ENCODE peak calls at places on chromosomes 1 and 21, in nine cellular contexts. S, H, I, P, O, Q, D, G and Z are unnamed samples.

GRCh38 chr1:31931241-31932225 is 6.6 kb downstream of the PTP4A2 start:
- DNase-seq in S (peak; percentile 63), H (no peak), I (no peak), P (no peak), O (no peak), Q (no peak), D (no peak), G (peak; percentile 55), Z (peak; percentile 52)

GRCh38 chr21:45269861-45270260 is 17.8 kb downstream of the POFUT2 start:
- DNase-seq in S (no peak), H (peak; percentile 18), I (no peak), P (no peak), O (no peak), Q (no peak), D (peak; percentile 61), G (no peak), Z (no peak)

GRCh38 chr1:165894591-165894990 is 67.2 kb downstream of the UCK2 start:
- DNase-seq in S (peak; percentile 49), H (no peak), I (no peak), P (no peak), O (no peak), Q (no peak), D (no peak), G (peak; percentile 61), Z (peak; percentile 41)

GRCh38 chr1:145425436-145426029 is at the start of gene NBPF20:
- DNase-seq in S (peak; percentile 43), H (peak; percentile 87), I (no peak), P (peak; percentile 91), O (peak; percentile 83), Q (peak; percentile 91), D (peak; percentile 77), G (peak; percentile 61), Z (peak; percentile 39)

GRCh38 chr1:201456499-201457309 is 12.3 kb downstream of the PHLDA3 start:
- DNase-seq in S (peak; percentile 98), H (no peak), I (peak; percentile 83), P (no peak), O (no peak), Q (no peak), D (peak; percentile 86), G (peak; percentile 92), Z (peak; percentile 97)

GRCh38 chr1:44294588-44295007 is 60.5 kb downstream of the ERI3 start:
- DNase-seq in S (peak; percentile 97), H (peak; percentile 54), I (peak; percentile 75), P (no peak), O (peak; percentile 27), Q (peak; percentile 73), D (no peak), G (peak; percentile 75), Z (peak; percentile 85)

GRCh38 chr1:54851928-54852524 is 35.0 kb downstream of the DHCR24 start:
- DNase-seq in S (no peak), H (no peak), I (no peak), P (no peak), O (no peak), Q (no peak), D (peak; percentile 44), G (no peak), Z (no peak)

GRCh38 chr1:38310079-38310478 is 263.5 kb upstream of the POU3F1 start:
- DNase-seq in S (no peak), H (no peak), I (no peak), P (peak; percentile 21), O (no peak), Q (no peak), D (no peak), G (no peak), Z (no peak)

GRCh38 chr1:216749219-216749618 is 26.0 kb upstream of the ESRRG start:
- DNase-seq in S (no peak), H (no peak), I (no peak), P (no peak), O (no peak), Q (no peak), D (no peak), G (no peak), Z (no peak)

GRCh38 chr1:94094466-94095111 is 26.4 kb downstream of the ABCA4 start:
- DNase-seq in S (peak; percentile 56), H (peak; percentile 79), I (peak; percentile 54), P (no peak), O (peak; percentile 43), Q (no peak), D (peak; percentile 90), G (peak; percentile 96), Z (no peak)

GRCh38 chr21:41069305-41069642 is 98.7 kb upstream of the BACE2 start:
- DNase-seq in S (no peak), H (no peak), I (no peak), P (no peak), O (no peak), Q (no peak), D (no peak), G (no peak), Z (no peak)
- TF ChIP-seq CTCF in S (no peak), H (no peak), I (no peak), P (no peak), O (no peak), Q (no peak), D (no peak), G (no peak), Z (peak; percentile 6)

GRCh38 chr1:155242805-155243358 is 12.4 kb downstream of the ENTREP3 start:
- DNase-seq in S (no peak), H (no peak), I (no peak), P (no peak), O (no peak), Q (no peak), D (no peak), G (no peak), Z (no peak)

GRCh38 chr1:155247667-155248563 is 7.4 kb downstream of the ENTREP3 start:
- DNase-seq in S (no peak), H (no peak), I (no peak), P (no peak), O (no peak), Q (no peak), D (no peak), G (no peak), Z (no peak)

GRCh38 chr1:155245163-155245524 is 10.1 kb downstream of the ENTREP3 start:
- DNase-seq in S (no peak), H (no peak), I (no peak), P (no peak), O (no peak), Q (no peak), D (no peak), G (no peak), Z (no peak)

GRCh38 chr1:155241851-155242264 is 13.4 kb downstream of the ENTREP3 start:
- DNase-seq in S (no peak), H (no peak), I (no peak), P (no peak), O (no peak), Q (no peak), D (no peak), G (no peak), Z (no peak)

GRCh38 chr1:155244368-155245162 is 10.7 kb downstream of the ENTREP3 start:
- DNase-seq in S (peak; percentile 100), H (peak; percentile 97), I (peak; percentile 99), P (peak; percentile 99), O (peak; percentile 97), Q (peak; percentile 96), D (peak; percentile 99), G (peak; percentile 100), Z (peak; percentile 100)
- TF ChIP-seq CTCF in S (peak; percentile 25), H (no peak), I (peak; percentile 11), P (peak; percentile 74), O (no peak), Q (no peak), D (peak; percentile 98), G (peak; percentile 38), Z (peak; percentile 36)

GRCh38 chr1:170714938-170715337 is 51.0 kb downstream of the PRRX1 start:
- DNase-seq in S (no peak), H (no peak), I (no peak), P (no peak), O (no peak), Q (no peak), D (no peak), G (no peak), Z (no peak)

GRCh38 chr1:170716835-170717429 is 53.0 kb downstream of the PRRX1 start:
- DNase-seq in S (no peak), H (no peak), I (no peak), P (no peak), O (no peak), Q (no peak), D (no peak), G (no peak), Z (no peak)

GRCh38 chr1:170711682-170712081 is 47.8 kb downstream of the PRRX1 start:
- DNase-seq in S (peak; percentile 97), H (no peak), I (peak; percentile 44), P (no peak), O (no peak), Q (no peak), D (no peak), G (peak; percentile 83), Z (peak; percentile 95)

DNA sequence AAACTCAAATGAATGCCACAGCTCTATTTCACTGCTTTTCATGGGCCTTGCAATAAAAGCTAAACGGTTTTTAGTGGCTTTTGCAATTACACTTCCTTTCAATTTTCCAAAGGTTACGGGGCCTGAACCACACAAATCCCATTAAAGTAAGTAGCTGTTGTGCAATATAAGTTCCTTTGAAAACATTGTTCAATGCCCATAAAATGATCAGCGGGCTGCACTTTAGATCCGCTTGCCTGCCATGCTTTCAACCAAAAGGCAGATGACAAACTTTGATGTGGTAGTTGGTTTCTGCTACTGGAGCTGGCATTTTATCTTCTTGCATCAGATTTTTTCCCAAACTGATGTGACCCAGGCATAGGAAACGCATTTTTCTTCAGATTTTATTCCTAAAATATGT is 50.2 kb downstream of the PRRX1 start:
- DNase-seq in S (peak; percentile 31), H (no peak), I (no peak), P (no peak), O (no peak), Q (no peak), D (no peak), G (no peak), Z (peak; percentile 32)
- TF ChIP-seq CTCF in S (no peak), H (no peak), I (no peak), P (no peak), O (no peak), Q (no peak), D (no peak), G (no peak), Z (no peak)

DNA sequence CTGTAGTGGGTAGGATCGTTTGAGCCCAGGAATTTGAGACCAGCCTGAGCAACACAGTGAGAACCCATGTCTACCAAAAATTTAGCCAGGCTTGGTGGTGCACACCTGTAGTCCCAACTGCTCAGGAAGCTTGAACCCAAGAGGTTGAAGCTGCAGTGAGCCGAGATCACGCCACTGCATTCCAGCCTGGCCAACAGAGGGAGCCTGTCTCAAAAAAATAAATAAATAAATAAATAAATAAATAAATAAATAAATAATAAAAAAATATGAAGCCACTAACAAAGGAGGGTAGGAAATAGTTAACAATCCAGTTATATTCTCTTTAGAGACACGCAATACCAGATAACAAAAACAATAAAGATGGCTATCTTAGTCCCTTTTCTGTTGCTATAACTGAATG is 11.9 kb upstream of the CBR3 start:
- DNase-seq in S (no peak), H (no peak), I (no peak), P (no peak), O (no peak), Q (no peak), D (peak; percentile 28), G (no peak), Z (no peak)
- TF ChIP-seq CTCF in S (peak; percentile 39), H (no peak), I (peak; percentile 35), P (no peak), O (no peak), Q (no peak), D (peak; percentile 12), G (peak; percentile 40), Z (peak; percentile 78)

GRCh38 chr1:237590381-237590780 is 300.3 kb downstream of the ZP4 start:
- DNase-seq in S (no peak), H (no peak), I (no peak), P (no peak), O (no peak), Q (no peak), D (no peak), G (no peak), Z (no peak)

GRCh38 chr1:237591353-237591752 is 299.4 kb downstream of the ZP4 start:
- DNase-seq in S (no peak), H (no peak), I (no peak), P (no peak), O (no peak), Q (no peak), D (no peak), G (no peak), Z (no peak)
- TF ChIP-seq CTCF in S (no peak), H (no peak), I (no peak), P (no peak), O (no peak), Q (no peak), D (no peak), G (no peak), Z (no peak)